ENCODE peak calls at places on chromosome 16, in eight cellular contexts. N is pancreas; J is left ventricle myocardium inferior; W is activated CD4-positive, alpha-beta T cell treated with anti-CD3 and anti-CD28 coated beads, Interleukin-2, amount 10 ng/mL, durations not matched to agents 7 days and 5 days; Y is small intestine; B is foreskin fibroblast; X is CD8-positive, alpha-beta memory T cell; I is stimulated activated CD8-positive, alpha-beta memory T cell treated with anti-CD3 and anti-CD28 coated beads, Interleukin-15, amount 100 ng/mL, for 24 hours. R is an unnamed sample.

GRCh38 chr16:2485811-2486507 is 11.0 kb downstream of the TBC1D24 start:
- DNase-seq in N (no peak), J (no peak), W (no peak), Y (no peak), B (no peak), X (no peak), I (no peak), R (no peak)

GRCh38 chr16:29915590-29916247 is 10.3 kb downstream of the KCTD13 start:
- DNase-seq in N (no peak), J (no peak), W (no peak), Y (no peak), B (no peak), X (no peak), I (no peak), R (no peak)

GRCh38 chr16:57579361-57579665 is 36.9 kb downstream of the ADGRG5 start:
- DNase-seq in N (no peak), J (no peak), W (no peak), Y (no peak), B (no peak), X (no peak), I (no peak), R (no peak)

GRCh38 chr16:56348168-56349085 is 76.9 kb downstream of the AMFR start:
- DNase-seq in N (no peak), J (no peak), W (no peak), Y (no peak), B (no peak), X (no peak), I (no peak), R (no peak)

GRCh38 chr16:2084688-2085625 is 37.2 kb downstream of the TSC2 start:
- DNase-seq in N (no peak), J (no peak), W (no peak), Y (no peak), B (no peak), X (no peak), I (no peak), R (no peak)

GRCh38 chr16:86117756-86118155 is 218.8 kb downstream of the IRF8 start:
- DNase-seq in N (no peak), J (no peak), W (no peak), Y (no peak), B (no peak), X (no peak), I (no peak), R (no peak)

GRCh38 chr16:71826533-71827017 is 17.9 kb upstream of the AP1G1 start:
- DNase-seq in N (no peak), J (no peak), W (no peak), Y (no peak), B (no peak), X (no peak), I (no peak), R (no peak)

GRCh38 chr16:86363057-86363490 is 147.3 kb upstream of the FOXF1 start:
- DNase-seq in N (no peak), J (no peak), W (no peak), Y (no peak), B (peak; percentile 94), X (no peak), I (no peak), R (no peak)

GRCh38 chr16:57380671-57381462 is 8.6 kb downstream of the CX3CL1 start:
- DNase-seq in N (peak; percentile 44), J (peak; percentile 45), W (no peak), Y (no peak), B (no peak), X (no peak), I (no peak), R (no peak)

GRCh38 chr16:47731252-47731651 is 270.1 kb downstream of the PHKB start:
- DNase-seq in N (no peak), J (no peak), W (no peak), Y (no peak), B (peak; percentile 90), X (no peak), I (no peak), R (no peak)

GRCh38 chr16:17134586-17134985 is 336.2 kb downstream of the XYLT1 start:
- DNase-seq in N (no peak), J (no peak), W (no peak), Y (no peak), B (no peak), X (no peak), I (no peak), R (no peak)

GRCh38 chr16:68417711-68418301 is 30.5 kb downstream of the SMPD3 start:
- DNase-seq in N (peak; percentile 79), J (no peak), W (peak; percentile 89), Y (peak; percentile 93), B (no peak), X (peak; percentile 61), I (no peak), R (peak; percentile 96)

GRCh38 chr16:4944333-4945281 is 7.7 kb upstream of the PPL start:
- DNase-seq in N (peak; percentile 97), J (peak; percentile 82), W (no peak), Y (peak; percentile 77), B (peak; percentile 97), X (no peak), I (no peak), R (no peak)

GRCh38 chr16:4376126-4376819 is 4.6 kb downstream of the VASN start:
- DNase-seq in N (peak; percentile 93), J (peak; percentile 91), W (no peak), Y (no peak), B (peak; percentile 91), X (no peak), I (no peak), R (no peak)

GRCh38 chr16:48592839-48593429 is 17.0 kb downstream of the N4BP1 start:
- DNase-seq in N (no peak), J (no peak), W (no peak), Y (no peak), B (no peak), X (no peak), I (no peak), R (no peak)

GRCh38 chr16:85990861-85991301 is 91.9 kb downstream of the IRF8 start:
- DNase-seq in N (no peak), J (no peak), W (no peak), Y (no peak), B (no peak), X (no peak), I (no peak), R (no peak)

GRCh38 chr16:86406056-86406455 is 104.3 kb upstream of the FOXF1 start:
- DNase-seq in N (no peak), J (no peak), W (no peak), Y (no peak), B (no peak), X (no peak), I (no peak), R (no peak)

GRCh38 chr16:4894276-4895150 is 42.4 kb downstream of the PPL start:
- DNase-seq in N (no peak), J (no peak), W (no peak), Y (no peak), B (no peak), X (no peak), I (no peak), R (no peak)

GRCh38 chr16:77191259-77191969 is 424 bp downstream of the MON1B start:
- DNase-seq in N (peak; percentile 35), J (no peak), W (no peak), Y (peak; percentile 30), B (no peak), X (no peak), I (no peak), R (no peak)